ENCODE peak calls at places on chromosomes 11 and 22, in eight cellular contexts. One of them, this sample, is unnamed.

GRCh38 chr11:2944953-2945756 is 15.9 kb upstream of the PHLDA2 start:
- DNase-seq in amygdala: peak
- DNase-seq in activated CD4-positive, alpha-beta T cell treated with anti-CD3 and anti-CD28 coated beads, Interleukin-2, amount 10 ng/mL, durations not matched to agents 7 days and 5 days: peak
- DNase-seq in posterior vena cava: peak
- DNase-seq in ELR: peak
- DNase-seq in activated naive CD8-positive, alpha-beta T cell treated with anti-CD3 and anti-CD28 coated beads, Interleukin-2, amount 10 ng/mL, durations not matched to agents 7 days and 5 days: peak
- DNase-seq in GM03348: peak
- DNase-seq in GM13976: no peak
- DNase-seq in this sample: peak

GRCh38 chr11:11027271-11027670 is 169.4 kb upstream of the ZBED5 start:
- DNase-seq in activated naive CD8-positive, alpha-beta T cell treated with anti-CD3 and anti-CD28 coated beads, Interleukin-2, amount 10 ng/mL, durations not matched to agents 7 days and 5 days: no peak
- DNase-seq in amygdala: no peak
- DNase-seq in GM13976: no peak
- DNase-seq in activated CD4-positive, alpha-beta T cell treated with anti-CD3 and anti-CD28 coated beads, Interleukin-2, amount 10 ng/mL, durations not matched to agents 7 days and 5 days: no peak
- DNase-seq in GM03348: peak
- DNase-seq in ELR: peak
- DNase-seq in posterior vena cava: no peak
- DNase-seq in this sample: no peak

GRCh38 chr11:88421530-88421929 is 84.0 kb upstream of the CTSC start:
- DNase-seq in ELR: peak
- DNase-seq in posterior vena cava: no peak
- DNase-seq in activated CD4-positive, alpha-beta T cell treated with anti-CD3 and anti-CD28 coated beads, Interleukin-2, amount 10 ng/mL, durations not matched to agents 7 days and 5 days: peak
- DNase-seq in GM03348: peak
- DNase-seq in GM13976: peak
- DNase-seq in activated naive CD8-positive, alpha-beta T cell treated with anti-CD3 and anti-CD28 coated beads, Interleukin-2, amount 10 ng/mL, durations not matched to agents 7 days and 5 days: no peak
- DNase-seq in amygdala: no peak
- DNase-seq in this sample: no peak

GRCh38 chr11:30328676-30329075 is 5.8 kb downstream of the ARL14EP start:
- DNase-seq in GM03348: peak
- DNase-seq in posterior vena cava: no peak
- DNase-seq in GM13976: no peak
- DNase-seq in activated CD4-positive, alpha-beta T cell treated with anti-CD3 and anti-CD28 coated beads, Interleukin-2, amount 10 ng/mL, durations not matched to agents 7 days and 5 days: no peak
- DNase-seq in amygdala: no peak
- DNase-seq in activated naive CD8-positive, alpha-beta T cell treated with anti-CD3 and anti-CD28 coated beads, Interleukin-2, amount 10 ng/mL, durations not matched to agents 7 days and 5 days: no peak
- DNase-seq in ELR: no peak
- DNase-seq in this sample: no peak

GRCh38 chr11:68106165-68106940 is 14.8 kb downstream of the CHKA start:
- DNase-seq in activated naive CD8-positive, alpha-beta T cell treated with anti-CD3 and anti-CD28 coated beads, Interleukin-2, amount 10 ng/mL, durations not matched to agents 7 days and 5 days: no peak
- DNase-seq in amygdala: no peak
- DNase-seq in GM13976: no peak
- DNase-seq in GM03348: no peak
- DNase-seq in activated CD4-positive, alpha-beta T cell treated with anti-CD3 and anti-CD28 coated beads, Interleukin-2, amount 10 ng/mL, durations not matched to agents 7 days and 5 days: no peak
- DNase-seq in ELR: no peak
- DNase-seq in posterior vena cava: no peak
- DNase-seq in this sample: no peak

GRCh38 chr11:115990004-115990447 is 485.8 kb upstream of the CADM1 start:
- DNase-seq in activated CD4-positive, alpha-beta T cell treated with anti-CD3 and anti-CD28 coated beads, Interleukin-2, amount 10 ng/mL, durations not matched to agents 7 days and 5 days: no peak
- DNase-seq in activated naive CD8-positive, alpha-beta T cell treated with anti-CD3 and anti-CD28 coated beads, Interleukin-2, amount 10 ng/mL, durations not matched to agents 7 days and 5 days: no peak
- DNase-seq in posterior vena cava: no peak
- DNase-seq in GM13976: peak
- DNase-seq in ELR: no peak
- DNase-seq in GM03348: no peak
- DNase-seq in amygdala: peak
- DNase-seq in this sample: no peak

GRCh38 chr11:65549088-65549487 is 9.1 kb downstream of the LTBP3 start:
- DNase-seq in GM03348: no peak
- DNase-seq in activated naive CD8-positive, alpha-beta T cell treated with anti-CD3 and anti-CD28 coated beads, Interleukin-2, amount 10 ng/mL, durations not matched to agents 7 days and 5 days: no peak
- DNase-seq in amygdala: no peak
- DNase-seq in posterior vena cava: no peak
- DNase-seq in GM13976: no peak
- DNase-seq in ELR: no peak
- DNase-seq in activated CD4-positive, alpha-beta T cell treated with anti-CD3 and anti-CD28 coated beads, Interleukin-2, amount 10 ng/mL, durations not matched to agents 7 days and 5 days: no peak
- DNase-seq in this sample: no peak

GRCh38 chr22:37313376-37314314 is 31.3 kb downstream of the CYTH4 start:
- DNase-seq in GM03348: peak
- DNase-seq in activated naive CD8-positive, alpha-beta T cell treated with anti-CD3 and anti-CD28 coated beads, Interleukin-2, amount 10 ng/mL, durations not matched to agents 7 days and 5 days: no peak
- DNase-seq in amygdala: no peak
- DNase-seq in GM13976: no peak
- DNase-seq in ELR: no peak
- DNase-seq in activated CD4-positive, alpha-beta T cell treated with anti-CD3 and anti-CD28 coated beads, Interleukin-2, amount 10 ng/mL, durations not matched to agents 7 days and 5 days: no peak
- DNase-seq in posterior vena cava: no peak
- DNase-seq in this sample: no peak

GRCh38 chr11:36469881-36470802 is 39.9 kb downstream of the TRAF6 start:
- DNase-seq in ELR: peak
- DNase-seq in GM03348: peak
- DNase-seq in amygdala: no peak
- DNase-seq in GM13976: no peak
- DNase-seq in activated naive CD8-positive, alpha-beta T cell treated with anti-CD3 and anti-CD28 coated beads, Interleukin-2, amount 10 ng/mL, durations not matched to agents 7 days and 5 days: no peak
- DNase-seq in activated CD4-positive, alpha-beta T cell treated with anti-CD3 and anti-CD28 coated beads, Interleukin-2, amount 10 ng/mL, durations not matched to agents 7 days and 5 days: no peak
- DNase-seq in posterior vena cava: no peak
- DNase-seq in this sample: no peak

GRCh38 chr11:47523491-47524199 is 29.3 kb downstream of the CELF1 start:
- DNase-seq in GM13976: peak
- DNase-seq in ELR: peak
- DNase-seq in activated CD4-positive, alpha-beta T cell treated with anti-CD3 and anti-CD28 coated beads, Interleukin-2, amount 10 ng/mL, durations not matched to agents 7 days and 5 days: peak
- DNase-seq in GM03348: peak
- DNase-seq in amygdala: peak
- DNase-seq in posterior vena cava: no peak
- DNase-seq in activated naive CD8-positive, alpha-beta T cell treated with anti-CD3 and anti-CD28 coated beads, Interleukin-2, amount 10 ng/mL, durations not matched to agents 7 days and 5 days: no peak
- DNase-seq in this sample: peak

GRCh38 chr11:779120-779954 is 2.0 kb upstream of the GATD1 start:
- DNase-seq in activated naive CD8-positive, alpha-beta T cell treated with anti-CD3 and anti-CD28 coated beads, Interleukin-2, amount 10 ng/mL, durations not matched to agents 7 days and 5 days: no peak
- DNase-seq in ELR: no peak
- DNase-seq in GM03348: no peak
- DNase-seq in amygdala: no peak
- DNase-seq in posterior vena cava: no peak
- DNase-seq in GM13976: no peak
- DNase-seq in activated CD4-positive, alpha-beta T cell treated with anti-CD3 and anti-CD28 coated beads, Interleukin-2, amount 10 ng/mL, durations not matched to agents 7 days and 5 days: no peak
- DNase-seq in this sample: no peak

GRCh38 chr11:120773501-120774031 is 250.3 kb upstream of the TBCEL start:
- DNase-seq in activated naive CD8-positive, alpha-beta T cell treated with anti-CD3 and anti-CD28 coated beads, Interleukin-2, amount 10 ng/mL, durations not matched to agents 7 days and 5 days: no peak
- DNase-seq in GM03348: peak
- DNase-seq in ELR: peak
- DNase-seq in amygdala: no peak
- DNase-seq in GM13976: no peak
- DNase-seq in posterior vena cava: no peak
- DNase-seq in activated CD4-positive, alpha-beta T cell treated with anti-CD3 and anti-CD28 coated beads, Interleukin-2, amount 10 ng/mL, durations not matched to agents 7 days and 5 days: no peak
- DNase-seq in this sample: no peak

GRCh38 chr11:22449441-22449840 is 111.3 kb downstream of the SLC17A6 start:
- DNase-seq in GM03348: peak
- DNase-seq in GM13976: no peak
- DNase-seq in activated naive CD8-positive, alpha-beta T cell treated with anti-CD3 and anti-CD28 coated beads, Interleukin-2, amount 10 ng/mL, durations not matched to agents 7 days and 5 days: no peak
- DNase-seq in amygdala: no peak
- DNase-seq in activated CD4-positive, alpha-beta T cell treated with anti-CD3 and anti-CD28 coated beads, Interleukin-2, amount 10 ng/mL, durations not matched to agents 7 days and 5 days: no peak
- DNase-seq in ELR: no peak
- DNase-seq in posterior vena cava: no peak
- DNase-seq in this sample: no peak

GRCh38 chr11:91673705-91674104 is 550.9 kb upstream of the FAT3 start:
- DNase-seq in activated CD4-positive, alpha-beta T cell treated with anti-CD3 and anti-CD28 coated beads, Interleukin-2, amount 10 ng/mL, durations not matched to agents 7 days and 5 days: no peak
- DNase-seq in posterior vena cava: no peak
- DNase-seq in GM03348: no peak
- DNase-seq in amygdala: no peak
- DNase-seq in ELR: no peak
- DNase-seq in GM13976: no peak
- DNase-seq in activated naive CD8-positive, alpha-beta T cell treated with anti-CD3 and anti-CD28 coated beads, Interleukin-2, amount 10 ng/mL, durations not matched to agents 7 days and 5 days: no peak
- DNase-seq in this sample: no peak

GRCh38 chr11:20367313-20367948 is 3.9 kb downstream of the HTATIP2 start:
- DNase-seq in GM13976: no peak
- DNase-seq in posterior vena cava: no peak
- DNase-seq in amygdala: peak
- DNase-seq in ELR: peak
- DNase-seq in GM03348: peak
- DNase-seq in activated CD4-positive, alpha-beta T cell treated with anti-CD3 and anti-CD28 coated beads, Interleukin-2, amount 10 ng/mL, durations not matched to agents 7 days and 5 days: no peak
- DNase-seq in activated naive CD8-positive, alpha-beta T cell treated with anti-CD3 and anti-CD28 coated beads, Interleukin-2, amount 10 ng/mL, durations not matched to agents 7 days and 5 days: no peak
- DNase-seq in this sample: peak

GRCh38 chr11:22192642-22193347 is at the start of gene ANO5:
- DNase-seq in posterior vena cava: peak
- DNase-seq in activated naive CD8-positive, alpha-beta T cell treated with anti-CD3 and anti-CD28 coated beads, Interleukin-2, amount 10 ng/mL, durations not matched to agents 7 days and 5 days: peak
- DNase-seq in GM13976: peak
- DNase-seq in ELR: no peak
- DNase-seq in amygdala: peak
- DNase-seq in activated CD4-positive, alpha-beta T cell treated with anti-CD3 and anti-CD28 coated beads, Interleukin-2, amount 10 ng/mL, durations not matched to agents 7 days and 5 days: no peak
- DNase-seq in GM03348: peak
- DNase-seq in this sample: no peak

GRCh38 chr22:20583471-20583922 is 76.1 kb downstream of the MED15 start:
- DNase-seq in activated CD4-positive, alpha-beta T cell treated with anti-CD3 and anti-CD28 coated beads, Interleukin-2, amount 10 ng/mL, durations not matched to agents 7 days and 5 days: no peak
- DNase-seq in amygdala: peak
- DNase-seq in posterior vena cava: no peak
- DNase-seq in ELR: peak
- DNase-seq in GM13976: no peak
- DNase-seq in activated naive CD8-positive, alpha-beta T cell treated with anti-CD3 and anti-CD28 coated beads, Interleukin-2, amount 10 ng/mL, durations not matched to agents 7 days and 5 days: no peak
- DNase-seq in GM03348: no peak
- DNase-seq in this sample: no peak